ENCODE peak calls at places on chromosomes 4 and X, in six cellular contexts. One of them, this sample, is unnamed.

GRCh38 chr4:75995727-75996126 is 5.0 kb upstream of the SDAD1 start:
- DNase-seq in H4: peak
- DNase-seq in stromal cell of bone marrow: peak
- DNase-seq in activated CD8-positive, alpha-beta memory T cell treated with anti-CD3 and anti-CD28 coated beads for 1 hour: no peak
- DNase-seq in Peyer's patch: no peak
- DNase-seq in fibroblast of lung: peak
- DNase-seq in this sample: peak

GRCh38 chr4:55396305-55397023 is 707 bp downstream of the TMEM165 start:
- DNase-seq in H4: no peak
- DNase-seq in stromal cell of bone marrow: peak
- DNase-seq in activated CD8-positive, alpha-beta memory T cell treated with anti-CD3 and anti-CD28 coated beads for 1 hour: no peak
- DNase-seq in Peyer's patch: peak
- DNase-seq in fibroblast of lung: peak
- DNase-seq in this sample: peak

GRCh38 chrX:46574941-46575381 is 1.4 kb downstream of the CHST7 start:
- DNase-seq in H4: no peak
- DNase-seq in stromal cell of bone marrow: no peak
- DNase-seq in activated CD8-positive, alpha-beta memory T cell treated with anti-CD3 and anti-CD28 coated beads for 1 hour: no peak
- DNase-seq in Peyer's patch: no peak
- DNase-seq in fibroblast of lung: peak
- DNase-seq in this sample: no peak

GRCh38 chrX:14528629-14529287 is 578 bp upstream of the GLRA2 start:
- DNase-seq in H4: peak
- DNase-seq in stromal cell of bone marrow: peak
- DNase-seq in activated CD8-positive, alpha-beta memory T cell treated with anti-CD3 and anti-CD28 coated beads for 1 hour: no peak
- DNase-seq in Peyer's patch: peak
- DNase-seq in fibroblast of lung: no peak
- DNase-seq in this sample: no peak

GRCh38 chrX:68646421-68646820 is 1.0 kb upstream of the STARD8 start:
- DNase-seq in H4: no peak
- DNase-seq in stromal cell of bone marrow: no peak
- DNase-seq in activated CD8-positive, alpha-beta memory T cell treated with anti-CD3 and anti-CD28 coated beads for 1 hour: no peak
- DNase-seq in Peyer's patch: no peak
- DNase-seq in fibroblast of lung: no peak
- DNase-seq in this sample: no peak

GRCh38 chr4:38162240-38162784 is 202.1 kb downstream of the PTTG2 start:
- DNase-seq in H4: peak
- DNase-seq in stromal cell of bone marrow: peak
- DNase-seq in activated CD8-positive, alpha-beta memory T cell treated with anti-CD3 and anti-CD28 coated beads for 1 hour: no peak
- DNase-seq in Peyer's patch: no peak
- DNase-seq in fibroblast of lung: peak
- DNase-seq in this sample: peak

GRCh38 chrX:112614640-112615039 is 65.1 kb downstream of the LHFPL1 start:
- DNase-seq in H4: no peak
- DNase-seq in stromal cell of bone marrow: no peak
- DNase-seq in activated CD8-positive, alpha-beta memory T cell treated with anti-CD3 and anti-CD28 coated beads for 1 hour: no peak
- DNase-seq in Peyer's patch: no peak
- DNase-seq in fibroblast of lung: peak
- DNase-seq in this sample: peak

GRCh38 chrX:24833695-24834094 is 140.0 kb downstream of the POLA1 start:
- DNase-seq in H4: no peak
- DNase-seq in stromal cell of bone marrow: no peak
- DNase-seq in activated CD8-positive, alpha-beta memory T cell treated with anti-CD3 and anti-CD28 coated beads for 1 hour: no peak
- DNase-seq in Peyer's patch: no peak
- DNase-seq in fibroblast of lung: no peak
- DNase-seq in this sample: no peak

GRCh38 chr4:5052424-5052702 is 1.1 kb downstream of the STK32B start:
- DNase-seq in H4: no peak
- DNase-seq in stromal cell of bone marrow: no peak
- DNase-seq in activated CD8-positive, alpha-beta memory T cell treated with anti-CD3 and anti-CD28 coated beads for 1 hour: no peak
- DNase-seq in Peyer's patch: no peak
- DNase-seq in fibroblast of lung: no peak
- DNase-seq in this sample: no peak

GRCh38 chrX:154775611-154776349 is 13.1 kb downstream of the DKC1 start:
- DNase-seq in H4: no peak
- DNase-seq in stromal cell of bone marrow: no peak
- DNase-seq in activated CD8-positive, alpha-beta memory T cell treated with anti-CD3 and anti-CD28 coated beads for 1 hour: no peak
- DNase-seq in Peyer's patch: no peak
- DNase-seq in fibroblast of lung: peak
- DNase-seq in this sample: no peak

GRCh38 chrX:148381603-148382002 is 118.8 kb upstream of the AFF2 start:
- DNase-seq in H4: no peak
- DNase-seq in stromal cell of bone marrow: no peak
- DNase-seq in activated CD8-positive, alpha-beta memory T cell treated with anti-CD3 and anti-CD28 coated beads for 1 hour: no peak
- DNase-seq in Peyer's patch: no peak
- DNase-seq in fibroblast of lung: no peak
- DNase-seq in this sample: no peak

GRCh38 chrX:16739574-16739973 is 20.2 kb downstream of the SYAP1 start:
- DNase-seq in H4: no peak
- DNase-seq in stromal cell of bone marrow: no peak
- DNase-seq in activated CD8-positive, alpha-beta memory T cell treated with anti-CD3 and anti-CD28 coated beads for 1 hour: no peak
- DNase-seq in Peyer's patch: no peak
- DNase-seq in fibroblast of lung: no peak
- DNase-seq in this sample: no peak

GRCh38 chr4:141430686-141431085 is 205.7 kb upstream of the IL15 start:
- DNase-seq in H4: no peak
- DNase-seq in stromal cell of bone marrow: no peak
- DNase-seq in activated CD8-positive, alpha-beta memory T cell treated with anti-CD3 and anti-CD28 coated beads for 1 hour: no peak
- DNase-seq in Peyer's patch: no peak
- DNase-seq in fibroblast of lung: no peak
- DNase-seq in this sample: no peak

GRCh38 chr4:55819634-55820033 is at the start of gene EXOC1L:
- DNase-seq in H4: peak
- DNase-seq in stromal cell of bone marrow: peak
- DNase-seq in activated CD8-positive, alpha-beta memory T cell treated with anti-CD3 and anti-CD28 coated beads for 1 hour: no peak
- DNase-seq in Peyer's patch: no peak
- DNase-seq in fibroblast of lung: peak
- DNase-seq in this sample: no peak

GRCh38 chr4:21134994-21135393 is 434.7 kb downstream of the PACRGL start:
- DNase-seq in H4: peak
- DNase-seq in stromal cell of bone marrow: no peak
- DNase-seq in activated CD8-positive, alpha-beta memory T cell treated with anti-CD3 and anti-CD28 coated beads for 1 hour: no peak
- DNase-seq in Peyer's patch: no peak
- DNase-seq in fibroblast of lung: peak
- DNase-seq in this sample: peak

GRCh38 chr4:140790765-140791164 is 34.6 kb upstream of the TBC1D9 start:
- DNase-seq in H4: no peak
- DNase-seq in stromal cell of bone marrow: no peak
- DNase-seq in activated CD8-positive, alpha-beta memory T cell treated with anti-CD3 and anti-CD28 coated beads for 1 hour: no peak
- DNase-seq in Peyer's patch: no peak
- DNase-seq in fibroblast of lung: peak
- DNase-seq in this sample: no peak

GRCh38 chr4:122083356-122083755 is 68.8 kb upstream of the BLTP1 start:
- DNase-seq in H4: no peak
- DNase-seq in stromal cell of bone marrow: no peak
- DNase-seq in activated CD8-positive, alpha-beta memory T cell treated with anti-CD3 and anti-CD28 coated beads for 1 hour: no peak
- DNase-seq in Peyer's patch: no peak
- DNase-seq in fibroblast of lung: no peak
- DNase-seq in this sample: no peak

GRCh38 chr4:182653596-182653995 is 263.6 kb downstream of the DCTD start:
- DNase-seq in H4: no peak
- DNase-seq in stromal cell of bone marrow: no peak
- DNase-seq in activated CD8-positive, alpha-beta memory T cell treated with anti-CD3 and anti-CD28 coated beads for 1 hour: no peak
- DNase-seq in Peyer's patch: no peak
- DNase-seq in fibroblast of lung: peak
- DNase-seq in this sample: peak

GRCh38 chr4:142474398-142475087 is 371.6 kb downstream of the INPP4B start:
- DNase-seq in H4: no peak
- DNase-seq in stromal cell of bone marrow: no peak
- DNase-seq in activated CD8-positive, alpha-beta memory T cell treated with anti-CD3 and anti-CD28 coated beads for 1 hour: no peak
- DNase-seq in Peyer's patch: peak
- DNase-seq in fibroblast of lung: peak
- DNase-seq in this sample: peak

GRCh38 chrX:51395807-51396728 is 63.4 kb downstream of the NUDT10 start:
- DNase-seq in H4: no peak
- DNase-seq in stromal cell of bone marrow: no peak
- DNase-seq in activated CD8-positive, alpha-beta memory T cell treated with anti-CD3 and anti-CD28 coated beads for 1 hour: peak
- DNase-seq in Peyer's patch: no peak
- DNase-seq in fibroblast of lung: peak
- DNase-seq in this sample: no peak

GRCh38 chr4:7769936-7770674 is 169.6 kb downstream of the AFAP1 start:
- DNase-seq in H4: no peak
- DNase-seq in stromal cell of bone marrow: no peak
- DNase-seq in activated CD8-positive, alpha-beta memory T cell treated with anti-CD3 and anti-CD28 coated beads for 1 hour: no peak
- DNase-seq in Peyer's patch: peak
- DNase-seq in fibroblast of lung: no peak
- DNase-seq in this sample: no peak

GRCh38 chr4:33930497-33930896 is 2313.8 kb downstream of the ARAP2 start:
- DNase-seq in H4: no peak
- DNase-seq in stromal cell of bone marrow: no peak
- DNase-seq in activated CD8-positive, alpha-beta memory T cell treated with anti-CD3 and anti-CD28 coated beads for 1 hour: no peak
- DNase-seq in Peyer's patch: no peak
- DNase-seq in fibroblast of lung: peak
- DNase-seq in this sample: peak

GRCh38 chr4:147793973-147794690 is 62.2 kb downstream of the ARHGAP10 start:
- DNase-seq in H4: no peak
- DNase-seq in stromal cell of bone marrow: no peak
- DNase-seq in activated CD8-positive, alpha-beta memory T cell treated with anti-CD3 and anti-CD28 coated beads for 1 hour: no peak
- DNase-seq in Peyer's patch: no peak
- DNase-seq in fibroblast of lung: no peak
- DNase-seq in this sample: no peak

GRCh38 chrX:39174761-39175417 is 373.6 kb downstream of the MID1IP1 start:
- DNase-seq in H4: no peak
- DNase-seq in stromal cell of bone marrow: no peak
- DNase-seq in activated CD8-positive, alpha-beta memory T cell treated with anti-CD3 and anti-CD28 coated beads for 1 hour: no peak
- DNase-seq in Peyer's patch: no peak
- DNase-seq in fibroblast of lung: no peak
- DNase-seq in this sample: no peak

GRCh38 chr4:123449362-123449761 is 52.8 kb downstream of the SPRY1 start:
- DNase-seq in H4: no peak
- DNase-seq in stromal cell of bone marrow: no peak
- DNase-seq in activated CD8-positive, alpha-beta memory T cell treated with anti-CD3 and anti-CD28 coated beads for 1 hour: no peak
- DNase-seq in Peyer's patch: no peak
- DNase-seq in fibroblast of lung: peak
- DNase-seq in this sample: peak

GRCh38 chr4:180909279-180909678 is 1333.9 kb upstream of the TENM3 start:
- DNase-seq in H4: peak
- DNase-seq in stromal cell of bone marrow: no peak
- DNase-seq in activated CD8-positive, alpha-beta memory T cell treated with anti-CD3 and anti-CD28 coated beads for 1 hour: no peak
- DNase-seq in Peyer's patch: no peak
- DNase-seq in fibroblast of lung: no peak
- DNase-seq in this sample: no peak

GRCh38 chr4:153488006-153488718 is 22.0 kb downstream of the TMEM131L start:
- DNase-seq in H4: no peak
- DNase-seq in stromal cell of bone marrow: no peak
- DNase-seq in activated CD8-positive, alpha-beta memory T cell treated with anti-CD3 and anti-CD28 coated beads for 1 hour: peak
- DNase-seq in Peyer's patch: no peak
- DNase-seq in fibroblast of lung: peak
- DNase-seq in this sample: peak

GRCh38 chr4:185758807-185759206 is 53.2 kb downstream of the SORBS2 start:
- DNase-seq in H4: no peak
- DNase-seq in stromal cell of bone marrow: no peak
- DNase-seq in activated CD8-positive, alpha-beta memory T cell treated with anti-CD3 and anti-CD28 coated beads for 1 hour: no peak
- DNase-seq in Peyer's patch: no peak
- DNase-seq in fibroblast of lung: no peak
- DNase-seq in this sample: no peak

This sample was measured in astrocyte.